ENCODE peak calls at places on chromosomes 12 and 14, in eight cellular contexts. One of them, this sample, is unnamed.

GRCh38 chr14:101875726-101876268 is 88.6 kb upstream of the DYNC1H1 start:
- DNase-seq in upper lobe of left lung: no peak
- DNase-seq in aorta: no peak
- DNase-seq in skeletal muscle cell: no peak
- DNase-seq in thoracic aorta: no peak
- DNase-seq in CD8-positive, alpha-beta T cell: no peak
- DNase-seq in psoas muscle: no peak
- DNase-seq in GM12865: peak; percentile 58
- DNase-seq in this sample: no peak

GRCh38 chr12:18926188-18926587 is 188.3 kb downstream of the CAPZA3 start:
- DNase-seq in upper lobe of left lung: no peak
- DNase-seq in aorta: no peak
- DNase-seq in skeletal muscle cell: no peak
- DNase-seq in thoracic aorta: no peak
- DNase-seq in CD8-positive, alpha-beta T cell: no peak
- DNase-seq in psoas muscle: no peak
- DNase-seq in GM12865: no peak
- DNase-seq in this sample: no peak

GRCh38 chr12:121128908-121129704 is 3.6 kb upstream of the P2RX7 start:
- DNase-seq in upper lobe of left lung: peak; percentile 88
- DNase-seq in aorta: peak; percentile 93
- DNase-seq in skeletal muscle cell: no peak
- DNase-seq in thoracic aorta: peak; percentile 36
- DNase-seq in CD8-positive, alpha-beta T cell: peak; percentile 79
- DNase-seq in psoas muscle: peak; percentile 79
- DNase-seq in GM12865: peak; percentile 97
- DNase-seq in this sample: no peak

GRCh38 chr12:26088999-26089398 is 35.8 kb downstream of the BHLHE41 start:
- DNase-seq in upper lobe of left lung: peak; percentile 72
- DNase-seq in aorta: no peak
- DNase-seq in skeletal muscle cell: no peak
- DNase-seq in thoracic aorta: no peak
- DNase-seq in CD8-positive, alpha-beta T cell: no peak
- DNase-seq in psoas muscle: no peak
- DNase-seq in GM12865: peak; percentile 87
- DNase-seq in this sample: no peak

GRCh38 chr14:89673499-89674225 is 256.6 kb upstream of the FOXN3 start:
- DNase-seq in upper lobe of left lung: no peak
- DNase-seq in aorta: no peak
- DNase-seq in skeletal muscle cell: no peak
- DNase-seq in thoracic aorta: no peak
- DNase-seq in CD8-positive, alpha-beta T cell: no peak
- DNase-seq in psoas muscle: no peak
- DNase-seq in GM12865: no peak
- DNase-seq in this sample: no peak

GRCh38 chr12:72230589-72230988 is 41.6 kb upstream of the TRHDE start:
- DNase-seq in upper lobe of left lung: no peak
- DNase-seq in aorta: no peak
- DNase-seq in skeletal muscle cell: peak; percentile 64
- DNase-seq in thoracic aorta: no peak
- DNase-seq in CD8-positive, alpha-beta T cell: no peak
- DNase-seq in psoas muscle: no peak
- DNase-seq in GM12865: no peak
- DNase-seq in this sample: peak; percentile 26

GRCh38 chr12:19945559-19946485 is 422.5 kb upstream of the PDE3A start:
- DNase-seq in upper lobe of left lung: no peak
- DNase-seq in aorta: no peak
- DNase-seq in skeletal muscle cell: peak; percentile 58
- DNase-seq in thoracic aorta: no peak
- DNase-seq in CD8-positive, alpha-beta T cell: no peak
- DNase-seq in psoas muscle: no peak
- DNase-seq in GM12865: no peak
- DNase-seq in this sample: no peak

GRCh38 chr12:25242981-25243764 is 7.6 kb downstream of the KRAS start:
- DNase-seq in upper lobe of left lung: no peak
- DNase-seq in aorta: no peak
- DNase-seq in skeletal muscle cell: no peak
- DNase-seq in thoracic aorta: no peak
- DNase-seq in CD8-positive, alpha-beta T cell: no peak
- DNase-seq in psoas muscle: no peak
- DNase-seq in GM12865: no peak
- DNase-seq in this sample: no peak

GRCh38 chr12:14619731-14620501 is 52.2 kb upstream of the PLBD1 start:
- DNase-seq in upper lobe of left lung: no peak
- DNase-seq in aorta: no peak
- DNase-seq in skeletal muscle cell: no peak
- DNase-seq in thoracic aorta: no peak
- DNase-seq in CD8-positive, alpha-beta T cell: no peak
- DNase-seq in psoas muscle: no peak
- DNase-seq in GM12865: no peak
- DNase-seq in this sample: no peak

GRCh38 chr14:89619616-89620273 is 202.7 kb upstream of the FOXN3 start:
- DNase-seq in upper lobe of left lung: no peak
- DNase-seq in aorta: no peak
- DNase-seq in skeletal muscle cell: no peak
- DNase-seq in thoracic aorta: no peak
- DNase-seq in CD8-positive, alpha-beta T cell: no peak
- DNase-seq in psoas muscle: no peak
- DNase-seq in GM12865: no peak
- DNase-seq in this sample: no peak

GRCh38 chr14:98227000-98227726 is 1044.8 kb downstream of the BCL11B start:
- DNase-seq in upper lobe of left lung: no peak
- DNase-seq in aorta: no peak
- DNase-seq in skeletal muscle cell: no peak
- DNase-seq in thoracic aorta: no peak
- DNase-seq in CD8-positive, alpha-beta T cell: no peak
- DNase-seq in psoas muscle: no peak
- DNase-seq in GM12865: peak; percentile 98
- DNase-seq in this sample: no peak

GRCh38 chr12:132986885-132987225 is 688 bp downstream of the ZNF26 start:
- DNase-seq in upper lobe of left lung: no peak
- DNase-seq in aorta: no peak
- DNase-seq in skeletal muscle cell: no peak
- DNase-seq in thoracic aorta: no peak
- DNase-seq in CD8-positive, alpha-beta T cell: no peak
- DNase-seq in psoas muscle: no peak
- DNase-seq in GM12865: no peak
- DNase-seq in this sample: no peak

GRCh38 chr14:93045965-93046695 is 69.6 kb downstream of the ITPK1 start:
- DNase-seq in upper lobe of left lung: no peak
- DNase-seq in aorta: no peak
- DNase-seq in skeletal muscle cell: peak; percentile 21
- DNase-seq in thoracic aorta: no peak
- DNase-seq in CD8-positive, alpha-beta T cell: no peak
- DNase-seq in psoas muscle: no peak
- DNase-seq in GM12865: no peak
- DNase-seq in this sample: peak; percentile 22

GRCh38 chr14:21999400-21999799 is 325.8 kb upstream of the OR4E1 start:
- DNase-seq in upper lobe of left lung: no peak
- DNase-seq in aorta: no peak
- DNase-seq in skeletal muscle cell: no peak
- DNase-seq in thoracic aorta: no peak
- DNase-seq in CD8-positive, alpha-beta T cell: no peak
- DNase-seq in psoas muscle: no peak
- DNase-seq in GM12865: no peak
- DNase-seq in this sample: no peak

DNA sequence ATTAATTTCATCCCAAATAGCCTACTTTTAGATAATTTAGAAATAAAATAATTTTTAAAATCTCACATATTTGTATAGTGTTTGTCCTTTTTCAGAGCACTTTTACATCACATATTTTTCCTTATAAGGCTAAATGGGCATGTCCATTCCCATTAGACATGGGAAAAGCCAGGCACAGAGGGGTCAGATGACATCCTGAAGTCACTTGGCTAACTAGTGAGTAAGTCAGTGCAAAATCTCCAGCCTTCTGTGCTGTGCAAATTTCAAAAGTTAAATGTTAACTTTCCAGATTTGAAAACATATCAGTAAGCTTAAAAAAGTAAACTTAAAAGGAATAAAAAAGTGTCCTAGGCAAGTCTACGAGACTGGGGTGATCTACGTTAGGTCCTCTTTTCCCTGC is 117.4 kb downstream of the EMP1 start:
- DNase-seq in upper lobe of left lung: no peak
- DNase-seq in aorta: no peak
- DNase-seq in skeletal muscle cell: no peak
- DNase-seq in thoracic aorta: no peak
- DNase-seq in CD8-positive, alpha-beta T cell: no peak
- DNase-seq in psoas muscle: no peak
- DNase-seq in GM12865: no peak
- DNase-seq in this sample: no peak
- H3K4me3 ChIP-seq in upper lobe of left lung: no peak overlapping the region
- H3K4me3 ChIP-seq in aorta: no peak overlapping the region
- H3K4me3 ChIP-seq in skeletal muscle cell: no peak overlapping the region
- H3K4me3 ChIP-seq in thoracic aorta: no peak overlapping the region
- H3K4me3 ChIP-seq in CD8-positive, alpha-beta T cell: no peak overlapping the region
- H3K4me3 ChIP-seq in psoas muscle: no peak overlapping the region
- H3K4me3 ChIP-seq in GM12865: no peak overlapping the region
- H3K4me3 ChIP-seq in this sample: no peak overlapping the region

GRCh38 chr12:16610743-16611142 is 4.8 kb upstream of the LMO3 start:
- DNase-seq in upper lobe of left lung: no peak
- DNase-seq in aorta: no peak
- DNase-seq in skeletal muscle cell: no peak
- DNase-seq in thoracic aorta: no peak
- DNase-seq in CD8-positive, alpha-beta T cell: no peak
- DNase-seq in psoas muscle: no peak
- DNase-seq in GM12865: no peak
- DNase-seq in this sample: no peak
- H3K4me3 ChIP-seq in upper lobe of left lung: no peak overlapping the region
- H3K4me3 ChIP-seq in aorta: peak overlapping the region; percentile 60
- H3K4me3 ChIP-seq in skeletal muscle cell: no peak overlapping the region
- H3K4me3 ChIP-seq in thoracic aorta: peak overlapping the region; percentile 79
- H3K4me3 ChIP-seq in CD8-positive, alpha-beta T cell: no peak overlapping the region
- H3K4me3 ChIP-seq in psoas muscle: no peak overlapping the region
- H3K4me3 ChIP-seq in GM12865: peak overlapping the region; percentile 31
- H3K4me3 ChIP-seq in this sample: no peak overlapping the region

DNA sequence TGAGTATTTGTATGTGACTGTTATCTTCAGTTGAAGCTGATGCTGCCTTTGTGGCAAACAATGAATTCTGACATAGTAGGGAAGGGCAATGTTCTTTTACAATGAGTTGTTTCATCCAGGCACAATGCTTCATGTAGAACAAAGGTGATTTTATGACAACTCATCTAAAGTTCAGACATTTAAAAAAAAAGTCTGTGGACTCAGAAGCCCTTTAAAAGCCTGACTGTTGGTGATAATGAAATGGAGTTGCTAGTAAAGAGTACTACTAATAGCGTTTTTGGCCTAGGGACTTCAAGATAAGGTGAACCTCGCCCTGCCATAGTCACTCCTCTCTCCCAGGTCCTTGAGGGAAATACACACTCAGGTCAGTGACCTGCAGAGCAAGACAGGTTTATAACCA is 105.1 kb downstream of the AKAP6 start:
- DNase-seq in upper lobe of left lung: no peak
- DNase-seq in aorta: no peak
- DNase-seq in skeletal muscle cell: no peak
- DNase-seq in thoracic aorta: no peak
- DNase-seq in CD8-positive, alpha-beta T cell: no peak
- DNase-seq in psoas muscle: no peak
- DNase-seq in GM12865: no peak
- DNase-seq in this sample: no peak
- H3K4me3 ChIP-seq in upper lobe of left lung: no peak overlapping the region
- H3K4me3 ChIP-seq in aorta: peak overlapping the region; percentile 66
- H3K4me3 ChIP-seq in skeletal muscle cell: no peak overlapping the region
- H3K4me3 ChIP-seq in thoracic aorta: peak overlapping the region; percentile 74
- H3K4me3 ChIP-seq in CD8-positive, alpha-beta T cell: no peak overlapping the region
- H3K4me3 ChIP-seq in psoas muscle: no peak overlapping the region
- H3K4me3 ChIP-seq in GM12865: peak overlapping the region; percentile 41
- H3K4me3 ChIP-seq in this sample: no peak overlapping the region

GRCh38 chr14:41607119-41607785 is 576 bp downstream of the LRFN5 start:
- DNase-seq in upper lobe of left lung: no peak
- DNase-seq in aorta: no peak
- DNase-seq in skeletal muscle cell: no peak
- DNase-seq in thoracic aorta: no peak
- DNase-seq in CD8-positive, alpha-beta T cell: no peak
- DNase-seq in psoas muscle: peak; percentile 30
- DNase-seq in GM12865: no peak
- DNase-seq in this sample: no peak
- H3K4me3 ChIP-seq in upper lobe of left lung: peak overlapping the region; percentile 67
- H3K4me3 ChIP-seq in aorta: peak overlapping the region; percentile 3
- H3K4me3 ChIP-seq in skeletal muscle cell: peak overlapping the region; percentile 78
- H3K4me3 ChIP-seq in thoracic aorta: peak overlapping the region; percentile 71
- H3K4me3 ChIP-seq in CD8-positive, alpha-beta T cell: peak overlapping the region; percentile 29
- H3K4me3 ChIP-seq in psoas muscle: peak overlapping the region; percentile 64
- H3K4me3 ChIP-seq in GM12865: no peak overlapping the region
- H3K4me3 ChIP-seq in this sample: peak overlapping the region; percentile 48

GRCh38 chr12:67520611-67521010 is 127.9 kb upstream of the DYRK2 start:
- DNase-seq in upper lobe of left lung: no peak
- DNase-seq in aorta: no peak
- DNase-seq in skeletal muscle cell: no peak
- DNase-seq in thoracic aorta: no peak
- DNase-seq in CD8-positive, alpha-beta T cell: no peak
- DNase-seq in psoas muscle: no peak
- DNase-seq in GM12865: no peak
- DNase-seq in this sample: no peak
- H3K4me3 ChIP-seq in upper lobe of left lung: no peak overlapping the region
- H3K4me3 ChIP-seq in aorta: no peak overlapping the region
- H3K4me3 ChIP-seq in skeletal muscle cell: no peak overlapping the region
- H3K4me3 ChIP-seq in thoracic aorta: no peak overlapping the region
- H3K4me3 ChIP-seq in CD8-positive, alpha-beta T cell: no peak overlapping the region
- H3K4me3 ChIP-seq in psoas muscle: no peak overlapping the region
- H3K4me3 ChIP-seq in GM12865: no peak overlapping the region
- H3K4me3 ChIP-seq in this sample: no peak overlapping the region

GRCh38 chr12:38905480-38906351 is at the start of gene CPNE8:
- DNase-seq in upper lobe of left lung: peak; percentile 89
- DNase-seq in aorta: peak; percentile 95
- DNase-seq in skeletal muscle cell: no peak
- DNase-seq in thoracic aorta: peak; percentile 67
- DNase-seq in CD8-positive, alpha-beta T cell: peak; percentile 32
- DNase-seq in psoas muscle: peak; percentile 88
- DNase-seq in GM12865: peak; percentile 87
- DNase-seq in this sample: peak; percentile 24

GRCh38 chr12:38907171-38907923 is 2.0 kb upstream of the CPNE8 start:
- DNase-seq in upper lobe of left lung: no peak
- DNase-seq in aorta: no peak
- DNase-seq in skeletal muscle cell: no peak
- DNase-seq in thoracic aorta: no peak
- DNase-seq in CD8-positive, alpha-beta T cell: no peak
- DNase-seq in psoas muscle: no peak
- DNase-seq in GM12865: no peak
- DNase-seq in this sample: no peak

GRCh38 chr12:38903596-38903995 is 1.8 kb downstream of the CPNE8 start:
- DNase-seq in upper lobe of left lung: no peak
- DNase-seq in aorta: no peak
- DNase-seq in skeletal muscle cell: no peak
- DNase-seq in thoracic aorta: no peak
- DNase-seq in CD8-positive, alpha-beta T cell: no peak
- DNase-seq in psoas muscle: no peak
- DNase-seq in GM12865: no peak
- DNase-seq in this sample: no peak

GRCh38 chr12:38906482-38907170 is 1.2 kb upstream of the CPNE8 start:
- DNase-seq in upper lobe of left lung: peak; percentile 89
- DNase-seq in aorta: peak; percentile 92
- DNase-seq in skeletal muscle cell: peak; percentile 25
- DNase-seq in thoracic aorta: peak; percentile 64
- DNase-seq in CD8-positive, alpha-beta T cell: peak; percentile 61
- DNase-seq in psoas muscle: peak; percentile 87
- DNase-seq in GM12865: peak; percentile 88
- DNase-seq in this sample: peak; percentile 39

GRCh38 chr12:38904932-38905479 is 385 bp downstream of the CPNE8 start:
- DNase-seq in upper lobe of left lung: peak; percentile 93
- DNase-seq in aorta: peak; percentile 95
- DNase-seq in skeletal muscle cell: no peak
- DNase-seq in thoracic aorta: peak; percentile 79
- DNase-seq in CD8-positive, alpha-beta T cell: peak; percentile 41
- DNase-seq in psoas muscle: peak; percentile 91
- DNase-seq in GM12865: peak; percentile 93
- DNase-seq in this sample: peak; percentile 51
- H3K4me3 ChIP-seq in upper lobe of left lung: peak overlapping the region; percentile 71
- H3K4me3 ChIP-seq in aorta: peak overlapping the region; percentile 42
- H3K4me3 ChIP-seq in skeletal muscle cell: peak overlapping the region; percentile 46
- H3K4me3 ChIP-seq in thoracic aorta: peak overlapping the region; percentile 98
- H3K4me3 ChIP-seq in CD8-positive, alpha-beta T cell: peak overlapping the region; percentile 70
- H3K4me3 ChIP-seq in psoas muscle: peak overlapping the region; percentile 67
- H3K4me3 ChIP-seq in GM12865: peak overlapping the region; percentile 69
- H3K4me3 ChIP-seq in this sample: peak overlapping the region; percentile 48